ENCODE peak calls at places on chromosomes 12 and 14, in four cellular contexts. C, V, A and E are unnamed samples.

GRCh38 chr14:59425322-59425945 is 39.7 kb downstream of the GPR135 start:
- DNase-seq in C (no peak), V (no peak), A (no peak), E (no peak)

GRCh38 chr12:102513739-102514138 is 33.4 kb upstream of the IGF1 start:
- DNase-seq in C (no peak), V (no peak), A (no peak), E (no peak)

GRCh38 chr12:56688846-56689113 is 696 bp upstream of the PTGES3 start:
- DNase-seq in C (no peak), V (no peak), A (no peak), E (no peak)

GRCh38 chr12:3233813-3234212 is 156.6 kb downstream of the TSPAN9 start:
- DNase-seq in C (no peak), V (no peak), A (no peak), E (no peak)

GRCh38 chr12:89883630-89884364 is 175.2 kb upstream of the ATP2B1 start:
- DNase-seq in C (no peak), V (no peak), A (no peak), E (no peak)

GRCh38 chr12:8697476-8698131 is at the start of gene RIMKLB:
- DNase-seq in C (peak; percentile 59), V (peak; percentile 61), A (peak; percentile 75), E (no peak)

GRCh38 chr12:97075583-97076268 is 168.7 kb downstream of the NEDD1 start:
- DNase-seq in C (no peak), V (no peak), A (no peak), E (no peak)

GRCh38 chr12:94326234-94326633 is 133.4 kb downstream of the CEP83 start:
- DNase-seq in C (no peak), V (no peak), A (no peak), E (no peak)

GRCh38 chr14:30872602-30873001 is 1.8 kb upstream of the COCH start:
- DNase-seq in C (no peak), V (no peak), A (no peak), E (no peak)

GRCh38 chr14:73248294-73248868 is 11.1 kb downstream of the PAPLN start:
- DNase-seq in C (no peak), V (no peak), A (no peak), E (peak; percentile 65)

GRCh38 chr12:17015501-17015900 is 409.5 kb upstream of the LMO3 start:
- DNase-seq in C (no peak), V (no peak), A (no peak), E (no peak)

GRCh38 chr12:22172501-22172900 is 126.5 kb downstream of the CMAS start:
- DNase-seq in C (no peak), V (no peak), A (no peak), E (no peak)

GRCh38 chr14:94748667-94749347 is 21.1 kb downstream of the GSC start:
- DNase-seq in C (no peak), V (no peak), A (no peak), E (no peak)

GRCh38 chr12:124537525-124538193 is 29.8 kb downstream of the NCOR2 start:
- DNase-seq in C (no peak), V (no peak), A (no peak), E (no peak)

GRCh38 chr12:120928864-120929652 is 24.9 kb upstream of the SPPL3 start:
- DNase-seq in C (no peak), V (peak; percentile 85), A (no peak), E (no peak)

GRCh38 chr14:61322011-61322798 is 826 bp downstream of the PRKCH start:
- DNase-seq in C (no peak), V (peak; percentile 54), A (peak; percentile 74), E (no peak)

GRCh38 chr12:29551879-29552278 is 54.4 kb upstream of the OVCH1 start:
- DNase-seq in C (no peak), V (no peak), A (no peak), E (no peak)

GRCh38 chr14:100299238-100299560 is 7.0 kb downstream of the SLC25A29 start:
- DNase-seq in C (no peak), V (no peak), A (no peak), E (no peak)

GRCh38 chr12:1326258-1326657 is 268.1 kb downstream of the FBXL14 start:
- DNase-seq in C (no peak), V (no peak), A (no peak), E (no peak)

GRCh38 chr14:63752449-63753169 is 24.7 kb upstream of the SGPP1 start:
- DNase-seq in C (no peak), V (no peak), A (no peak), E (no peak)

GRCh38 chr14:100762089-100762515 is 35.4 kb downstream of the DLK1 start:
- DNase-seq in C (no peak), V (no peak), A (no peak), E (no peak)

GRCh38 chr12:53804429-53804828 is 52.6 kb upstream of the CISTR start:
- DNase-seq in C (no peak), V (peak; percentile 51), A (no peak), E (no peak)

GRCh38 chr14:91167380-91167770 is 53.5 kb downstream of the DGLUCY start:
- DNase-seq in C (no peak), V (no peak), A (no peak), E (no peak)

GRCh38 chr12:2536724-2537123 is 258.0 kb upstream of the FKBP4 start:
- DNase-seq in C (no peak), V (no peak), A (no peak), E (no peak)